ENCODE peak calls at places on chromosomes 1 and 21, in five cellular contexts. X is breast epithelium, B is RWPE1, R is neural crest cell, C is endothelial cell. Q is an unnamed sample.

GRCh38 chr1:156056326-156056849 is 1.8 kb downstream of the LAMTOR2 start:
- DNase-seq in X (no peak), C (no peak), B (no peak), R (no peak), Q (no peak)

GRCh38 chr1:154941332-154941995 is 4.9 kb upstream of the PMVK start:
- DNase-seq in C (peak; percentile 59), R (peak; percentile 60), B (no peak), X (no peak), Q (no peak)

GRCh38 chr1:26913754-26914619 is at the start of gene NR0B2:
- DNase-seq in B (no peak), C (no peak), R (no peak), X (no peak), Q (no peak)

GRCh38 chr1:15459771-15460719 is 3.5 kb downstream of the CELA2A start:
- DNase-seq in B (no peak), C (no peak), R (no peak), X (no peak), Q (no peak)

GRCh38 chr1:240763771-240764170 is 151.8 kb upstream of the GREM2 start:
- DNase-seq in B (no peak), X (no peak), R (no peak), C (no peak), Q (no peak)

GRCh38 chr1:76281306-76281705 is 206.8 kb downstream of the ST6GALNAC3 start:
- DNase-seq in R (no peak), B (no peak), X (no peak), C (no peak), Q (no peak)

GRCh38 chr1:21902378-21903012 is 34.6 kb downstream of the HSPG2 start:
- DNase-seq in X (no peak), R (no peak), C (no peak), B (no peak), Q (no peak)

GRCh38 chr1:200243042-200243437 is 166.8 kb downstream of the ZNF281 start:
- DNase-seq in B (no peak), C (no peak), R (no peak), X (no peak), Q (no peak)

GRCh38 chr21:45576838-45577737 is 34.8 kb upstream of the SLC19A1 start:
- DNase-seq in X (peak; percentile 47), B (no peak), R (no peak), C (no peak), Q (peak; percentile 13)

GRCh38 chr21:36839123-36839522 is 127.3 kb downstream of the HLCS start:
- DNase-seq in B (no peak), R (no peak), X (no peak), C (no peak), Q (no peak)

GRCh38 chr1:204408074-204408507 is 3.5 kb downstream of the PPP1R15B start:
- DNase-seq in X (peak; percentile 76), B (peak; percentile 59), C (no peak), R (no peak), Q (no peak)

GRCh38 chr1:84899969-84900368 is 7.0 kb upstream of the LPAR3 start:
- DNase-seq in B (no peak), C (no peak), R (no peak), X (no peak), Q (no peak)

GRCh38 chr1:155695107-155695506 is 6.2 kb downstream of the DAP3 start:
- DNase-seq in X (no peak), R (no peak), B (no peak), C (no peak), Q (no peak)

GRCh38 chr21:33441489-33442477 is 38.0 kb downstream of the TMEM50B start:
- DNase-seq in B (peak; percentile 73), C (no peak), X (no peak), R (no peak), Q (no peak)

GRCh38 chr1:228323401-228323800 is 83.2 kb downstream of the TRIM11 start:
- DNase-seq in B (no peak), X (no peak), C (no peak), R (no peak), Q (no peak)

GRCh38 chr1:212434992-212435391 is 2.3 kb downstream of the NENF start:
- DNase-seq in C (no peak), B (no peak), X (no peak), R (no peak), Q (no peak)

GRCh38 chr1:212413902-212414327 is 771 bp downstream of the PACC1 start:
- DNase-seq in C (no peak), X (no peak), R (peak; percentile 27), B (peak; percentile 10), Q (no peak)

GRCh38 chr1:207841907-207842306 is 69.0 kb downstream of the CD34 start:
- DNase-seq in R (no peak), B (no peak), C (no peak), X (no peak), Q (no peak)

GRCh38 chr1:88530246-88530645 is 153.8 kb upstream of the PKN2 start:
- DNase-seq in X (no peak), C (no peak), B (no peak), R (no peak), Q (no peak)

GRCh38 chr1:1000357-1001056 is 610 bp upstream of the HES4 start:
- DNase-seq in B (peak; percentile 94), X (peak; percentile 85), R (peak; percentile 69), C (peak; percentile 85), Q (peak; percentile 84)

GRCh38 chr1:17759114-17759513 is 4.0 kb downstream of the ACTL8 start:
- DNase-seq in C (peak; percentile 34), X (no peak), B (no peak), R (no peak), Q (no peak)
- TF ChIP-seq CTCF in C (peak; percentile 64), X (no peak), B (no peak), R (peak; percentile 46), Q (no peak)

GRCh38 chr1:244234009-244234643 is 183.0 kb downstream of the ZBTB18 start:
- DNase-seq in X (no peak), C (no peak), B (no peak), R (no peak), Q (no peak)
- TF ChIP-seq CTCF in X (no peak), C (no peak), B (no peak), R (no peak), Q (no peak)

GRCh38 chr21:30166171-30166570 is 434 bp downstream of the CLDN17 start:
- DNase-seq in B (no peak), X (no peak), C (no peak), R (no peak), Q (no peak)
- TF ChIP-seq CTCF in B (no peak), X (no peak), C (no peak), R (no peak), Q (no peak)

DNA sequence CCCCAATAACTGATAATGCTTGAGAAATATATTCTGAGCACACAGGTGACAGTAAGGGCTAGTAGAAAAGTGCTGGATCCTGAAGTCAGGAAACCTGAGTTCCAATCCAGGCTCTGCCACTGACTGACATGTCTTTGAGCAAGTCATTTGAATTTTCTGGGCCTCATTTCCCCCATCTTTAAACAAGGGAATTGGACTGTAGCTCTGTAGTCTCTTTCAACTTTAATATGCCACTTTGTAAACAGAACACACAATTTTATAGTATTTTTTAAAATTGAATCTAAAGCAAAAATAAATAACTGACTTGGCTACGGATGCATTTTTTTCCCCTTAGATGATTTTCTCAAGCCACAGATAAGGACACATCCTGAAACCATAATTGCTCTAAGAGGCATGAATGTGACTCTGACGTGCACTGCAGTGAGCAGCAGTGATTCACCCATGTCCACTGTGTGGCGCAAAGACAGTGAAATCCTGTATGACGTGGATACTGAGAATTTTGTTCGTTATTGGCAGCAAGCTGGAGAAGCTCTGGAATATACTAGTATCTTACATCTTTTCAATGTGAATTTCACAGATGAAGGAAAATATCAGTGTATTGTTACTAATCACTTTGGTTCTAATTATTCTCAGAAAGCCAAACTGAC is 37.0 kb downstream of the LRIG2 start:
- DNase-seq in C (no peak), X (no peak), R (no peak), B (peak; percentile 30), Q (no peak)
- TF ChIP-seq CTCF in C (no peak), X (no peak), R (no peak), B (peak; percentile 37), Q (no peak)

GRCh38 chr1:8706291-8706690 is 111.1 kb downstream of the RERE start:
- DNase-seq in X (no peak), R (no peak), C (no peak), B (no peak), Q (no peak)

GRCh38 chr1:8699679-8700078 is 117.8 kb downstream of the RERE start:
- DNase-seq in B (no peak), C (no peak), X (no peak), R (no peak), Q (no peak)

GRCh38 chr1:8705104-8705503 is 112.3 kb downstream of the RERE start:
- DNase-seq in X (no peak), B (no peak), C (no peak), R (no peak), Q (no peak)

GRCh38 chr1:8702121-8702520 is 115.3 kb downstream of the RERE start:
- DNase-seq in C (peak; percentile 26), B (peak; percentile 39), X (peak; percentile 66), R (no peak), Q (no peak)

GRCh38 chr1:8702848-8703810 is 114.3 kb downstream of the RERE start:
- DNase-seq in B (peak; percentile 92), X (peak; percentile 84), C (peak; percentile 92), R (peak; percentile 87), Q (peak; percentile 75)
- TF ChIP-seq CTCF in B (peak; percentile 28), X (peak; percentile 14), C (no peak), R (no peak), Q (no peak)

DNA sequence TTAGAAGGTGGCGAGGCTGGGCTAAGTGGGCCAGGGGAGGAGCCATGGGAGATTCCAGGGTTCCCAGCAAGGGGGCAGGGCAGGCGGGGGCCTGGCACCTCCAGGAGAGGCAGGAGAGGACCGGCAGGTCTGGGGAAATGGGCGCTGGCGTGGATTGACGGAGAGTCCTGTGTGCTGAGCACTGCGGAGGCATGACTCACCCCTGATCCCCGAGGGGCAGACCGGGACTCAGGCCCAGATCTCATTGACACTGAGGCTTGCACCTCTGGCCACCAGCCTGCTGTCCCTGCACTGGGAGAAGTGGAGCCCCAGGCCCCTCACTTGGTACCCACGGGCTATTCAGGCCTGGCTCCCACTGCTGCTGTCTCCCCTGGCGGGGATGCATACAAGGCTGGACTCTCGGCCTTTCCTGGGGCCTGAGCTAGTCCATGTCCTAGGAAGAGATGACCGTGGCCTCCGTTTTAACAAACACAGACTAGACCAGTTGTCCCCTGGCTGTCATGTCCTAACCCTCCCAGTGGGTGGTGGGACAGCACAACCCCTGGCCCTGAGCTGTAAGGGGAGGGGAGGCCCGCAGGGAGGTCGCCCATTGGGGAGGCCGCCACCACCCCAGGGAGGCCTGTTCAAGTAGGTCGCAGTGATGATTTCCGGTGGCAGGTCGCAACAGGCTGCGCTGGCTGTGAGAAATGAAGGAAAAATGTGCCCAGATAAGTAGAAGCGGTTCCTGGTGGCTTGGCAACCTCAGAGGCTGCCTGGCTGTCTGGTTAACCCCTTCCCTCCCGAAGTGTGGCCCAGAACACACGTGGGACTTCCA is 39.7 kb downstream of the RIPK4 start:
- DNase-seq in X (peak; percentile 88), B (peak; percentile 86), C (no peak), R (no peak), Q (no peak)
- TF ChIP-seq CTCF in X (no peak), B (no peak), C (no peak), R (no peak), Q (no peak)

GRCh38 chr1:160159846-160160245 is 8.4 kb downstream of the ATP1A4 start:
- DNase-seq in X (no peak), B (no peak), R (no peak), C (no peak), Q (no peak)
- TF ChIP-seq CTCF in X (no peak), B (no peak), R (no peak), C (no peak), Q (no peak)